ENCODE peak calls at places on chromosome 22, in eight cellular contexts. One of them, this sample, is unnamed.

GRCh38 chr22:23213031-23213555 is 32.8 kb downstream of the BCR start:
- DNase-seq in astrocyte of the spinal cord: no peak
- DNase-seq in amniotic epithelial cell: no peak
- DNase-seq in stomach: no peak
- DNase-seq in ACHN: no peak
- DNase-seq in central memory CD4-positive, alpha-beta T cell: no peak
- DNase-seq in stimulated activated CD8-positive, alpha-beta memory T cell treated with anti-CD3 and anti-CD28 coated beads, Interleukin-15, amount 100 ng/mL, for 4 hours: no peak
- DNase-seq in T1000: no peak
- DNase-seq in this sample: no peak

GRCh38 chr22:41043727-41044126 is 48.7 kb upstream of the EP300 start:
- DNase-seq in astrocyte of the spinal cord: no peak
- DNase-seq in amniotic epithelial cell: no peak
- DNase-seq in ACHN: no peak
- DNase-seq in stimulated activated CD8-positive, alpha-beta memory T cell treated with anti-CD3 and anti-CD28 coated beads, Interleukin-15, amount 100 ng/mL, for 4 hours: no peak
- DNase-seq in T1000: no peak
- DNase-seq in central memory CD4-positive, alpha-beta T cell: no peak
- DNase-seq in stomach: no peak
- DNase-seq in this sample: no peak

GRCh38 chr22:37545703-37546435 is 14.4 kb upstream of the CDC42EP1 start:
- DNase-seq in stomach: peak; percentile 95
- DNase-seq in central memory CD4-positive, alpha-beta T cell: no peak
- DNase-seq in T1000: peak; percentile 54
- DNase-seq in ACHN: peak; percentile 89
- DNase-seq in amniotic epithelial cell: peak; percentile 99
- DNase-seq in astrocyte of the spinal cord: peak; percentile 97
- DNase-seq in stimulated activated CD8-positive, alpha-beta memory T cell treated with anti-CD3 and anti-CD28 coated beads, Interleukin-15, amount 100 ng/mL, for 4 hours: no peak
- DNase-seq in this sample: peak; percentile 87

GRCh38 chr22:44130076-44130711 is 50.5 kb upstream of the PARVG start:
- DNase-seq in stomach: no peak
- DNase-seq in astrocyte of the spinal cord: no peak
- DNase-seq in amniotic epithelial cell: no peak
- DNase-seq in stimulated activated CD8-positive, alpha-beta memory T cell treated with anti-CD3 and anti-CD28 coated beads, Interleukin-15, amount 100 ng/mL, for 4 hours: no peak
- DNase-seq in ACHN: no peak
- DNase-seq in central memory CD4-positive, alpha-beta T cell: no peak
- DNase-seq in T1000: no peak
- DNase-seq in this sample: no peak

GRCh38 chr22:17369553-17370035 is 334 bp downstream of the CECR2 start:
- DNase-seq in stimulated activated CD8-positive, alpha-beta memory T cell treated with anti-CD3 and anti-CD28 coated beads, Interleukin-15, amount 100 ng/mL, for 4 hours: no peak
- DNase-seq in ACHN: peak; percentile 10
- DNase-seq in central memory CD4-positive, alpha-beta T cell: no peak
- DNase-seq in astrocyte of the spinal cord: no peak
- DNase-seq in amniotic epithelial cell: no peak
- DNase-seq in T1000: no peak
- DNase-seq in stomach: no peak
- DNase-seq in this sample: peak; percentile 23

GRCh38 chr22:48755332-48755949 is 1072.2 kb downstream of the BRD1 start:
- DNase-seq in ACHN: no peak
- DNase-seq in astrocyte of the spinal cord: no peak
- DNase-seq in central memory CD4-positive, alpha-beta T cell: no peak
- DNase-seq in stimulated activated CD8-positive, alpha-beta memory T cell treated with anti-CD3 and anti-CD28 coated beads, Interleukin-15, amount 100 ng/mL, for 4 hours: no peak
- DNase-seq in stomach: peak; percentile 17
- DNase-seq in T1000: no peak
- DNase-seq in amniotic epithelial cell: no peak
- DNase-seq in this sample: no peak

GRCh38 chr22:43376765-43377485 is 33.8 kb upstream of the SCUBE1 start:
- DNase-seq in ACHN: no peak
- DNase-seq in stomach: peak; percentile 50
- DNase-seq in T1000: no peak
- DNase-seq in stimulated activated CD8-positive, alpha-beta memory T cell treated with anti-CD3 and anti-CD28 coated beads, Interleukin-15, amount 100 ng/mL, for 4 hours: peak; percentile 6
- DNase-seq in central memory CD4-positive, alpha-beta T cell: peak; percentile 12
- DNase-seq in amniotic epithelial cell: no peak
- DNase-seq in astrocyte of the spinal cord: no peak
- DNase-seq in this sample: peak; percentile 36

GRCh38 chr22:43821606-43822425 is 9.7 kb upstream of the EFCAB6 start:
- DNase-seq in stimulated activated CD8-positive, alpha-beta memory T cell treated with anti-CD3 and anti-CD28 coated beads, Interleukin-15, amount 100 ng/mL, for 4 hours: no peak
- DNase-seq in astrocyte of the spinal cord: no peak
- DNase-seq in amniotic epithelial cell: no peak
- DNase-seq in T1000: no peak
- DNase-seq in ACHN: no peak
- DNase-seq in stomach: no peak
- DNase-seq in central memory CD4-positive, alpha-beta T cell: no peak
- DNase-seq in this sample: no peak

GRCh38 chr22:36398602-36399472 is 11.1 kb upstream of the MYH9 start:
- DNase-seq in ACHN: peak; percentile 58
- DNase-seq in astrocyte of the spinal cord: peak; percentile 75
- DNase-seq in stimulated activated CD8-positive, alpha-beta memory T cell treated with anti-CD3 and anti-CD28 coated beads, Interleukin-15, amount 100 ng/mL, for 4 hours: no peak
- DNase-seq in central memory CD4-positive, alpha-beta T cell: no peak
- DNase-seq in amniotic epithelial cell: peak; percentile 94
- DNase-seq in stomach: no peak
- DNase-seq in T1000: no peak
- DNase-seq in this sample: peak; percentile 87

GRCh38 chr22:20093437-20093836 is 13.4 kb downstream of the DGCR8 start:
- DNase-seq in central memory CD4-positive, alpha-beta T cell: no peak
- DNase-seq in T1000: no peak
- DNase-seq in stimulated activated CD8-positive, alpha-beta memory T cell treated with anti-CD3 and anti-CD28 coated beads, Interleukin-15, amount 100 ng/mL, for 4 hours: no peak
- DNase-seq in astrocyte of the spinal cord: no peak
- DNase-seq in amniotic epithelial cell: no peak
- DNase-seq in stomach: peak; percentile 89
- DNase-seq in ACHN: no peak
- DNase-seq in this sample: no peak

GRCh38 chr22:49566693-49567092 is 261.0 kb downstream of the BRD1 start:
- DNase-seq in amniotic epithelial cell: no peak
- DNase-seq in stimulated activated CD8-positive, alpha-beta memory T cell treated with anti-CD3 and anti-CD28 coated beads, Interleukin-15, amount 100 ng/mL, for 4 hours: no peak
- DNase-seq in T1000: no peak
- DNase-seq in central memory CD4-positive, alpha-beta T cell: no peak
- DNase-seq in ACHN: no peak
- DNase-seq in stomach: no peak
- DNase-seq in astrocyte of the spinal cord: no peak
- DNase-seq in this sample: no peak

GRCh38 chr22:31056986-31057599 is 24.0 kb upstream of the SMTN start:
- DNase-seq in T1000: no peak
- DNase-seq in central memory CD4-positive, alpha-beta T cell: no peak
- DNase-seq in astrocyte of the spinal cord: no peak
- DNase-seq in amniotic epithelial cell: peak; percentile 80
- DNase-seq in stomach: no peak
- DNase-seq in stimulated activated CD8-positive, alpha-beta memory T cell treated with anti-CD3 and anti-CD28 coated beads, Interleukin-15, amount 100 ng/mL, for 4 hours: no peak
- DNase-seq in ACHN: no peak
- DNase-seq in this sample: no peak

GRCh38 chr22:44909241-44909640 is 100.6 kb downstream of the PHF21B start:
- DNase-seq in stomach: no peak
- DNase-seq in ACHN: no peak
- DNase-seq in stimulated activated CD8-positive, alpha-beta memory T cell treated with anti-CD3 and anti-CD28 coated beads, Interleukin-15, amount 100 ng/mL, for 4 hours: no peak
- DNase-seq in T1000: no peak
- DNase-seq in astrocyte of the spinal cord: no peak
- DNase-seq in central memory CD4-positive, alpha-beta T cell: no peak
- DNase-seq in amniotic epithelial cell: no peak
- DNase-seq in this sample: no peak

GRCh38 chr22:40176921-40177737 is 596 bp upstream of the TNRC6B start:
- DNase-seq in amniotic epithelial cell: peak; percentile 69
- DNase-seq in stimulated activated CD8-positive, alpha-beta memory T cell treated with anti-CD3 and anti-CD28 coated beads, Interleukin-15, amount 100 ng/mL, for 4 hours: peak; percentile 60
- DNase-seq in T1000: no peak
- DNase-seq in stomach: peak; percentile 32
- DNase-seq in astrocyte of the spinal cord: peak; percentile 69
- DNase-seq in central memory CD4-positive, alpha-beta T cell: peak; percentile 61
- DNase-seq in ACHN: peak; percentile 61
- DNase-seq in this sample: peak; percentile 78

GRCh38 chr22:39443416-39443815 is 13.4 kb upstream of the MGAT3 start:
- DNase-seq in stomach: no peak
- DNase-seq in astrocyte of the spinal cord: no peak
- DNase-seq in amniotic epithelial cell: no peak
- DNase-seq in T1000: no peak
- DNase-seq in central memory CD4-positive, alpha-beta T cell: no peak
- DNase-seq in stimulated activated CD8-positive, alpha-beta memory T cell treated with anti-CD3 and anti-CD28 coated beads, Interleukin-15, amount 100 ng/mL, for 4 hours: no peak
- DNase-seq in ACHN: no peak
- DNase-seq in this sample: no peak

GRCh38 chr22:49770454-49771265 is 57.0 kb downstream of the BRD1 start:
- DNase-seq in ACHN: no peak
- DNase-seq in stomach: no peak
- DNase-seq in T1000: no peak
- DNase-seq in amniotic epithelial cell: no peak
- DNase-seq in astrocyte of the spinal cord: no peak
- DNase-seq in central memory CD4-positive, alpha-beta T cell: no peak
- DNase-seq in stimulated activated CD8-positive, alpha-beta memory T cell treated with anti-CD3 and anti-CD28 coated beads, Interleukin-15, amount 100 ng/mL, for 4 hours: no peak
- DNase-seq in this sample: no peak

GRCh38 chr22:50260434-50260800 is 1.1 kb downstream of the MAPK12 start:
- DNase-seq in central memory CD4-positive, alpha-beta T cell: no peak
- DNase-seq in T1000: no peak
- DNase-seq in ACHN: no peak
- DNase-seq in stimulated activated CD8-positive, alpha-beta memory T cell treated with anti-CD3 and anti-CD28 coated beads, Interleukin-15, amount 100 ng/mL, for 4 hours: no peak
- DNase-seq in amniotic epithelial cell: no peak
- DNase-seq in astrocyte of the spinal cord: no peak
- DNase-seq in stomach: no peak
- DNase-seq in this sample: peak; percentile 31